ENCODE peak calls at places on chromosomes 7 and 10, in eight cellular contexts. P, V, U, B, W, N, O and E are unnamed samples.

GRCh38 chr10:91860885-91861284 is 48.4 kb downstream of the FGFBP3 start:
- DNase-seq in P (no peak), V (no peak), U (no peak), B (no peak), W (no peak), N (no peak), O (no peak), E (no peak)

GRCh38 chr10:3853547-3853989 is 68.6 kb upstream of the KLF6 start:
- DNase-seq in P (no peak), V (no peak), U (no peak), B (no peak), W (no peak), N (no peak), O (no peak), E (no peak)

GRCh38 chr7:12303507-12303906 is 92.4 kb downstream of the TMEM106B start:
- DNase-seq in P (no peak), V (no peak), U (no peak), B (no peak), W (no peak), N (no peak), O (no peak), E (no peak)

GRCh38 chr10:64086083-64086772 is 565.0 kb downstream of the REEP3 start:
- DNase-seq in P (peak), V (no peak), U (no peak), B (no peak), W (no peak), N (peak), O (no peak), E (no peak)

GRCh38 chr10:90930070-90930837 is 9.4 kb upstream of the ANKRD1 start:
- DNase-seq in P (peak), V (no peak), U (peak), B (no peak), W (no peak), N (no peak), O (no peak), E (peak)

GRCh38 chr10:103748020-103748419 is 107.4 kb downstream of the SH3PXD2A start:
- DNase-seq in P (no peak), V (no peak), U (no peak), B (no peak), W (no peak), N (no peak), O (no peak), E (no peak)

GRCh38 chr7:40640566-40640965 is 505.8 kb downstream of the SUGCT start:
- DNase-seq in P (no peak), V (no peak), U (no peak), B (no peak), W (no peak), N (no peak), O (no peak), E (no peak)

GRCh38 chr10:133399123-133399601 is 5.2 kb downstream of the MTG1 start:
- DNase-seq in P (no peak), V (no peak), U (no peak), B (no peak), W (no peak), N (no peak), O (no peak), E (no peak)

GRCh38 chr10:30433779-30434272 is at the start of gene MAP3K8:
- DNase-seq in P (peak), V (no peak), U (no peak), B (peak), W (peak), N (peak), O (peak), E (peak)

GRCh38 chr10:113947138-113948011 is 92.9 kb downstream of the NHLRC2 start:
- DNase-seq in P (no peak), V (no peak), U (no peak), B (no peak), W (peak), N (no peak), O (no peak), E (no peak)

GRCh38 chr10:3494131-3494878 is 290.7 kb downstream of the KLF6 start:
- DNase-seq in P (no peak), V (no peak), U (no peak), B (no peak), W (no peak), N (no peak), O (no peak), E (peak)

GRCh38 chr10:50740351-50740688 is 584 bp downstream of the ASAH2B start:
- DNase-seq in P (no peak), V (no peak), U (no peak), B (no peak), W (no peak), N (no peak), O (peak), E (no peak)

GRCh38 chr7:29091121-29091601 is 55.2 kb downstream of the CPVL start:
- DNase-seq in P (no peak), V (no peak), U (no peak), B (no peak), W (no peak), N (no peak), O (peak), E (peak)

GRCh38 chr7:28125381-28126046 is 55.1 kb downstream of the JAZF1 start:
- DNase-seq in P (no peak), V (no peak), U (no peak), B (no peak), W (no peak), N (no peak), O (no peak), E (peak)

GRCh38 chr10:17673517-17674051 is 29.6 kb downstream of the STAM start:
- DNase-seq in P (peak), V (peak), U (peak), B (no peak), W (no peak), N (no peak), O (no peak), E (no peak)

GRCh38 chr7:125256446-125256845 is 326.8 kb upstream of the POT1 start:
- DNase-seq in P (no peak), V (no peak), U (no peak), B (no peak), W (no peak), N (no peak), O (no peak), E (no peak)

GRCh38 chr7:75793676-75794075 is 19.9 kb downstream of the CCL24 start:
- DNase-seq in P (no peak), V (no peak), U (no peak), B (no peak), W (no peak), N (no peak), O (no peak), E (no peak)

GRCh38 chr10:133276435-133277201 is at the start of gene ADAM8:
- DNase-seq in P (peak), V (no peak), U (no peak), B (no peak), W (peak), N (peak), O (peak), E (no peak)

GRCh38 chr7:74105992-74106391 is 22.4 kb downstream of the LIMK1 start:
- DNase-seq in P (no peak), V (no peak), U (no peak), B (no peak), W (no peak), N (no peak), O (no peak), E (no peak)

GRCh38 chr10:122140477-122140902 is 130.6 kb upstream of the BTBD16 start:
- DNase-seq in P (no peak), V (no peak), U (no peak), B (no peak), W (no peak), N (no peak), O (no peak), E (no peak)

GRCh38 chr10:86087716-86088115 is 278.9 kb downstream of the GRID1 start:
- DNase-seq in P (no peak), V (no peak), U (no peak), B (peak), W (no peak), N (no peak), O (no peak), E (no peak)

GRCh38 chr10:21238044-21238443 is 287.4 kb downstream of the SKIDA1 start:
- DNase-seq in P (no peak), V (no peak), U (no peak), B (no peak), W (no peak), N (no peak), O (no peak), E (no peak)

GRCh38 chr7:43583424-43584199 is 704 bp downstream of the STK17A start:
- DNase-seq in P (peak), V (no peak), U (no peak), B (peak), W (peak), N (peak), O (no peak), E (peak)

GRCh38 chr7:67843001-67843400 is 846.4 kb downstream of the TYW1 start:
- DNase-seq in P (no peak), V (no peak), U (no peak), B (no peak), W (no peak), N (no peak), O (no peak), E (no peak)
- TF ChIP-seq CTCF in P (no peak), V (no peak), U (no peak), B (no peak), W (no peak), N (no peak), O (no peak), E (no peak)

DNA sequence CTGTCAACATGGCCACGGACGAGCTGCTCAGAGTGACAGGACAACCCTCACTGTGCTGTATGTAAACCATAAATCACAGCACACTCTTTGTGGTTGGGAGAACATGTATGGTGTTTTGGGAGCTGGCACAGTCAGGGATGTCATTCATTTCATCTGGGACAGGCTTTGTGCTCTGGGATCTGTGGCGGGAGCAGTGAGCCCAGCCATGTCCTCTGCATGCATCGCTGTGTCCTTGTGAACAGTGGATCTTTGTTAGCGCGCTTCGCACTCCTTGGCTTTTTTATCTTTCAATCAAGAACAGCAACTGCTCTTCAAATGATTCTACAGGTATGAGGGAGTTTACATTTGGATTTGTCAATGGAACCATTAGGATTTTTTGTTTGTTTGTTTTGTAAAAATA is 7.1 kb downstream of the CCM2 start:
- DNase-seq in P (no peak), V (no peak), U (no peak), B (no peak), W (no peak), N (no peak), O (no peak), E (peak)
- TF ChIP-seq CTCF in P (no peak), V (no peak), U (no peak), B (no peak), W (no peak), N (no peak), O (no peak), E (no peak)

GRCh38 chr7:151013728-151014497 is 10.4 kb downstream of the ATG9B start:
- DNase-seq in P (peak), V (no peak), U (no peak), B (no peak), W (peak), N (peak), O (peak), E (peak)
- TF ChIP-seq CTCF in P (no peak), V (no peak), U (peak), B (no peak), W (no peak), N (no peak), O (no peak), E (no peak)

GRCh38 chr7:101216001-101216859 is 1.2 kb downstream of the PLOD3 start:
- DNase-seq in P (no peak), V (no peak), U (no peak), B (no peak), W (no peak), N (no peak), O (no peak), E (peak)

GRCh38 chr7:101211501-101211900 is 5.9 kb downstream of the PLOD3 start:
- DNase-seq in P (no peak), V (no peak), U (no peak), B (no peak), W (no peak), N (no peak), O (no peak), E (no peak)

GRCh38 chr7:101210143-101210542 is 7.2 kb downstream of the PLOD3 start:
- DNase-seq in P (no peak), V (no peak), U (no peak), B (no peak), W (no peak), N (no peak), O (no peak), E (no peak)

GRCh38 chr7:101208794-101209193 is 8.0 kb upstream of the MOGAT3 start:
- DNase-seq in P (no peak), V (no peak), U (no peak), B (no peak), W (no peak), N (no peak), O (no peak), E (no peak)

GRCh38 chr7:101212014-101212413 is 5.4 kb downstream of the PLOD3 start:
- DNase-seq in P (no peak), V (no peak), U (no peak), B (no peak), W (no peak), N (no peak), O (no peak), E (no peak)
- TF ChIP-seq CTCF in P (no peak), V (no peak), U (no peak), B (no peak), W (no peak), N (peak), O (no peak), E (no peak)

DNA sequence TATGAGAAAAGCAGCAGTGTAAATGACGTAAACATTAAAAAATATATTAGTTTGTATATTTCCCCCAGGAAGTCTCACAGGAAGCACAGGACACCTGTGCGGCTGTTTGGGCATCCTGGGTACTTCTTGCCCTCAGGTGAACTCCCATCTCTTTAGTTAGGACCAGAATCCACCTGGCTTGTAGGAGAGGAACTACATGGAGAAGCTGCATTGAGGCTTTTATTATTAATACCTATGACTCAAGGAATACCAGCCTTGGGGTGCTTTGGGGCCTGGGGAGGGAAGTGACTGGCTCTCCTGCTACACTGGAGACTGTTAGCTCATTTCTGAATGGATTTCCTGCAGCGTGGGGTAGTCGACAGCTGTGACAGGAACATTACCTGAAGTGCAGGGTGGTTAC is 40.0 kb upstream of the GSDME start:
- DNase-seq in P (no peak), V (no peak), U (no peak), B (no peak), W (no peak), N (no peak), O (no peak), E (no peak)
- TF ChIP-seq CTCF in P (no peak), V (no peak), U (no peak), B (no peak), W (no peak), N (no peak), O (no peak), E (no peak)

GRCh38 chr7:50466815-50467569 is 16.8 kb upstream of the FIGNL1 start:
- DNase-seq in P (no peak), V (no peak), U (no peak), B (no peak), W (no peak), N (no peak), O (no peak), E (no peak)

GRCh38 chr7:50469181-50469580 is 19.0 kb upstream of the FIGNL1 start:
- DNase-seq in P (no peak), V (no peak), U (no peak), B (no peak), W (no peak), N (no peak), O (no peak), E (no peak)

GRCh38 chr7:50470250-50471163 is 20.4 kb upstream of the FIGNL1 start:
- DNase-seq in P (no peak), V (no peak), U (no peak), B (no peak), W (no peak), N (no peak), O (no peak), E (no peak)

GRCh38 chr7:50471970-50472369 is 21.8 kb upstream of the FIGNL1 start:
- DNase-seq in P (no peak), V (no peak), U (no peak), B (no peak), W (no peak), N (no peak), O (no peak), E (no peak)

GRCh38 chr7:50467817-50468610 is 17.9 kb upstream of the FIGNL1 start:
- DNase-seq in P (peak), V (peak), U (no peak), B (no peak), W (peak), N (peak), O (peak), E (peak)
- TF ChIP-seq CTCF in P (peak), V (peak), U (peak), B (peak), W (peak), N (peak), O (peak), E (peak)

GRCh38 chr10:100827819-100828743 is 82.7 kb downstream of the PAX2 start:
- DNase-seq in P (peak), V (no peak), U (no peak), B (no peak), W (no peak), N (peak), O (peak), E (peak)
- TF ChIP-seq CTCF in P (peak), V (no peak), U (no peak), B (peak), W (no peak), N (no peak), O (peak), E (no peak)